ENCODE peak calls at places on chromosomes 12 and 14, in four cellular contexts. J, O, H and G are unnamed samples.
A peak's percentile ranks its signal among the peaks of the same experiment; 100 is the strongest.

GRCh38 chr14:73723799-73724621 is 9.8 kb upstream of the PNMA1 start:
- DNase-seq in J (peak; percentile 95), O (no peak), H (peak; percentile 87), G (no peak)

GRCh38 chr12:133120385-133121191 is 9.5 kb downstream of the ZNF891 start:
- DNase-seq in J (no peak), O (no peak), H (peak; percentile 26), G (no peak)

GRCh38 chr12:25943940-25944339 is 14.5 kb upstream of the RASSF8 start:
- DNase-seq in J (no peak), O (no peak), H (no peak), G (no peak)

GRCh38 chr14:73879027-73879426 is 7.6 kb upstream of the ZNF410 start:
- DNase-seq in J (no peak), O (no peak), H (no peak), G (no peak)

GRCh38 chr12:58978717-58979116 is 58.4 kb upstream of the LRIG3 start:
- DNase-seq in J (no peak), O (no peak), H (no peak), G (no peak)

GRCh38 chr12:25629341-25629740 is 76.3 kb upstream of the LMNTD1 start:
- DNase-seq in J (no peak), O (no peak), H (no peak), G (no peak)

GRCh38 chr12:124938606-124939427 is 24.4 kb upstream of the UBC start:
- DNase-seq in J (peak; percentile 49), O (peak; percentile 82), H (no peak), G (no peak)

GRCh38 chr12:108616941-108617858 is 16.5 kb downstream of the SELPLG start:
- DNase-seq in J (no peak), O (peak; percentile 78), H (peak; percentile 89), G (no peak)

GRCh38 chr12:105949391-105949790 is 189.4 kb downstream of the NUAK1 start:
- DNase-seq in J (no peak), O (no peak), H (no peak), G (no peak)

GRCh38 chr14:22433059-22433458 is 156.0 kb downstream of the DAD1 start:
- DNase-seq in J (no peak), O (no peak), H (no peak), G (no peak)

GRCh38 chr14:92352158-92352985 is 29.4 kb downstream of the SLC24A4 start:
- DNase-seq in J (no peak), O (peak; percentile 58), H (peak; percentile 70), G (no peak)

GRCh38 chr14:104282332-104283196 is 144.2 kb downstream of the KIF26A start:
- DNase-seq in J (no peak), O (no peak), H (no peak), G (no peak)

GRCh38 chr12:110281549-110282342 is 699 bp downstream of the ATP2A2 start:
- DNase-seq in J (no peak), O (peak; percentile 58), H (peak; percentile 87), G (no peak)

GRCh38 chr14:68458840-68459469 is 333.9 kb downstream of the ZFP36L1 start:
- DNase-seq in J (no peak), O (no peak), H (no peak), G (peak; percentile 91)

GRCh38 chr14:49950275-49951250 is 57.7 kb downstream of the ARF6 start:
- DNase-seq in J (no peak), O (no peak), H (no peak), G (no peak)

GRCh38 chr12:61654698-61655097 is 605.5 kb upstream of the USP15 start:
- DNase-seq in J (no peak), O (no peak), H (peak; percentile 23), G (no peak)

GRCh38 chr12:79826267-79827128 is 108.4 kb downstream of the PPP1R12A start:
- DNase-seq in J (no peak), O (no peak), H (no peak), G (no peak)

GRCh38 chr14:77498120-77498979 is at the start of gene ISM2:
- DNase-seq in J (no peak), O (peak; percentile 43), H (peak; percentile 31), G (no peak)